ENCODE peak calls at places on chromosomes 5 and 9, in seven cellular contexts. Z is activated CD4-positive, alpha-beta memory T cell treated with anti-CD3 and anti-CD28 coated beads, Interleukin-2, amount 10 ng/mL, durations not matched to agents 7 days and 5 days; G is MV-4-11; D is Right ventricle myocardium superior; K is islet precursor cell; J is GM06990; Y is A549. O is an unnamed sample.

GRCh38 chr5:39058178-39058577 is 16.0 kb downstream of the RICTOR start:
- DNase-seq in Z (no peak), G (no peak), D (no peak), K (no peak), J (no peak), Y (no peak), O (no peak)

GRCh38 chr9:124196814-124197176 is 61.0 kb upstream of the NEK6 start:
- DNase-seq in Z (no peak), G (no peak), D (no peak), K (peak; percentile 25), J (no peak), Y (no peak), O (no peak)

GRCh38 chr5:167797933-167798332 is 493.5 kb upstream of the WWC1 start:
- DNase-seq in Z (no peak), G (no peak), D (no peak), K (no peak), J (no peak), Y (no peak), O (no peak)

GRCh38 chr5:153168226-153168625 is 322.2 kb upstream of the GRIA1 start:
- DNase-seq in Z (no peak), G (no peak), D (no peak), K (no peak), J (no peak), Y (no peak), O (no peak)

GRCh38 chr9:136901516-136902258 is 15.4 kb downstream of the TRAF2 start:
- DNase-seq in Z (peak; percentile 84), G (peak; percentile 53), D (no peak), K (peak; percentile 94), J (peak; percentile 81), Y (peak; percentile 97), O (no peak)

GRCh38 chr9:69389437-69389995 is 64.5 kb downstream of the ENTREP1 start:
- DNase-seq in Z (no peak), G (no peak), D (no peak), K (peak; percentile 71), J (no peak), Y (no peak), O (no peak)

GRCh38 chr9:35795701-35796100 is 4.3 kb downstream of the NPR2 start:
- DNase-seq in Z (no peak), G (no peak), D (no peak), K (no peak), J (no peak), Y (no peak), O (no peak)

GRCh38 chr9:23117621-23118020 is 671.0 kb downstream of the DMRTA1 start:
- DNase-seq in Z (no peak), G (no peak), D (no peak), K (peak; percentile 90), J (no peak), Y (no peak), O (no peak)

GRCh38 chr9:76887003-76887821 is 18.7 kb downstream of the PRUNE2 start:
- DNase-seq in Z (no peak), G (peak; percentile 15), D (no peak), K (peak; percentile 43), J (peak; percentile 23), Y (no peak), O (no peak)

GRCh38 chr5:176541338-176542134 is 4.3 kb upstream of the RNF44 start:
- DNase-seq in Z (peak; percentile 79), G (peak; percentile 46), D (peak; percentile 82), K (peak; percentile 85), J (peak; percentile 55), Y (no peak), O (no peak)

GRCh38 chr9:113579270-113580040 is 115.9 kb downstream of the RGS3 start:
- DNase-seq in Z (peak; percentile 58), G (peak; percentile 89), D (peak; percentile 77), K (no peak), J (no peak), Y (no peak), O (no peak)